ENCODE peak calls at places on chromosomes 6 and 20, in seven cellular contexts. K is kidney, Z is upper lobe of left lung, F is GM23338, S is cardiac muscle cell, M is spleen, L is tibial artery. B is an unnamed sample.

GRCh38 chr6:161242779-161243693 is 30.8 kb downstream of the AGPAT4 start:
- DNase-seq in K (no peak), Z (peak; percentile 80), F (peak; percentile 78), S (no peak), M (no peak), L (no peak), B (peak; percentile 57)

GRCh38 chr20:47521059-47521808 is 19.5 kb downstream of the NCOA3 start:
- DNase-seq in K (no peak), Z (peak; percentile 31), F (peak; percentile 60), S (no peak), M (no peak), L (no peak), B (no peak)

GRCh38 chr20:56429496-56429895 is 17.4 kb downstream of the CASS4 start:
- DNase-seq in K (no peak), Z (no peak), F (no peak), S (no peak), M (no peak), L (peak; percentile 15), B (no peak)

GRCh38 chr6:118551063-118551672 is 3.1 kb downstream of the PLN start:
- DNase-seq in K (no peak), Z (no peak), F (peak; percentile 67), S (peak; percentile 64), M (no peak), L (no peak), B (no peak)

GRCh38 chr6:3913077-3913957 is 64.1 kb downstream of the FAM50B start:
- DNase-seq in K (no peak), Z (no peak), F (no peak), S (no peak), M (no peak), L (peak; percentile 84), B (no peak)

GRCh38 chr20:33679758-33680485 is 5.7 kb upstream of the NECAB3 start:
- DNase-seq in K (peak; percentile 66), Z (no peak), F (no peak), S (no peak), M (peak; percentile 86), L (no peak), B (no peak)

GRCh38 chr6:126440923-126441322 is 101.0 kb downstream of the CENPW start:
- DNase-seq in K (no peak), Z (no peak), F (no peak), S (no peak), M (no peak), L (no peak), B (no peak)

GRCh38 chr20:15596220-15596875 is 976.9 kb downstream of the KIF16B start:
- DNase-seq in K (no peak), Z (no peak), F (no peak), S (no peak), M (no peak), L (no peak), B (no peak)

GRCh38 chr6:97947841-97948240 is 664.8 kb upstream of the MMS22L start:
- DNase-seq in K (peak; percentile 20), Z (no peak), F (no peak), S (peak; percentile 50), M (no peak), L (no peak), B (no peak)

GRCh38 chr6:7271205-7271534 is 41.8 kb downstream of the SSR1 start:
- DNase-seq in K (no peak), Z (no peak), F (no peak), S (no peak), M (no peak), L (peak; percentile 54), B (no peak)

GRCh38 chr6:14924126-14925024 is 321.5 kb upstream of the JARID2 start:
- DNase-seq in K (no peak), Z (no peak), F (peak; percentile 83), S (peak; percentile 69), M (no peak), L (no peak), B (peak; percentile 54)

GRCh38 chr6:4480788-4481725 is 295.1 kb upstream of the CDYL start:
- DNase-seq in K (no peak), Z (no peak), F (peak; percentile 39), S (peak; percentile 8), M (no peak), L (no peak), B (no peak)

GRCh38 chr6:11093065-11093590 is 506 bp upstream of the SMIM13 start:
- DNase-seq in K (no peak), Z (no peak), F (no peak), S (peak; percentile 36), M (no peak), L (no peak), B (no peak)

DNA sequence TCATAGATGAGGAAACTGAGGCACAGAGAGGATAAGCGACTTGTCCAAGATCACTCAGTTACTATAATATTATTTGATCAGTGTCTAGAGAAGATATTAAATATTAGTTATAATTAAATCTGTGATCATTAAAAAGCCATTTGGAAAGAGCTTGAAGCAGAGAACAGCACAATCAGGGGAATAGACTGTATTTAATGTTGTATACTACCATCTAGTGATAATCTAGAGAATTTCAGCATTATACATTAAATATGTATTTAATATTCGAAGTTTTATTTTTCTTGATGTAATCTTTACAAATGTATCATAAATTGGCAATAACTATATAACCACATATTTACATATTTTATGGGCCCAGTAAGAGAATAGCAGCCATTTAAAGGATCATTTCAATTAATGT is 20.2 kb upstream of the MTCL3 start:
- DNase-seq in K (no peak), Z (no peak), F (no peak), S (no peak), M (no peak), L (no peak), B (no peak)
- TF ChIP-seq CTCF in K (peak; percentile 22), Z (peak; percentile 16), F (no peak), S (peak; percentile 24), M (peak; percentile 48), L (peak; percentile 41), B (peak; percentile 56)

GRCh38 chr6:117157448-117157847 is 107.9 kb upstream of the VGLL2 start:
- DNase-seq in K (no peak), Z (no peak), F (no peak), S (no peak), M (no peak), L (no peak), B (no peak)
- TF ChIP-seq CTCF in K (no peak), Z (no peak), F (no peak), S (no peak), M (no peak), L (no peak), B (no peak)

DNA sequence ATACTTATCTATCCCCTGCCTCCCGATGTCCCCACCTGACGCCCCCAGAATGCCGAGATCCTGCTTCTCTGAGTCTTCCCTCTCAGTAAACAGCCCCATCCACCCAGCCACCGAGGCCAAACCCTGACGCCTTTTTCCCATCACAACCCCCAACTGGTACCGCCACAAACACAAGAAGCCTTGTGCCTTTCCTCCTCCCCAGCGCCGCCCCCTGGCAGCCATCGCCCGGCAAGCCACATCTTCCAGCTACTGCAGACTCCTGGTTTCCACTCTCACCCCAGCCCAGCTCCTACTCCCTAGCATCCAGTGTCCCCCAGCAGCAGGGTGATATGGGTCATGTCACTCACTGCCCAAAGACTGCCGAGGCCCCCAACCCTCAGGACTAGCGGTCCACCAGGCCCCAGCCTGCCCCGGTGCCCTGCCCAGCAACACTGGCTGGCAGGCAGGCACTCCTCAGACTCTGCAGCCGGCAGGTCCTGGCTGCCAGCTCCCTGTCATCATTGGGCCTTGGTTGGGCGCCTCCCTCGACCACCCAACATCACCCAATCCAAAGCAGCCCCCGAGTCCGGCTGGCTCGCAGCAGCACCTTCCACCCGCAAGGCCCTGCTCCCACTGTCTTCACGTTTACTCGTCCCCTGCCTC is 11.2 kb downstream of the TCFL5 start:
- DNase-seq in K (no peak), Z (no peak), F (peak; percentile 45), S (no peak), M (no peak), L (no peak), B (no peak)
- TF ChIP-seq CTCF in K (no peak), Z (no peak), F (peak; percentile 19), S (no peak), M (no peak), L (no peak), B (no peak)

DNA sequence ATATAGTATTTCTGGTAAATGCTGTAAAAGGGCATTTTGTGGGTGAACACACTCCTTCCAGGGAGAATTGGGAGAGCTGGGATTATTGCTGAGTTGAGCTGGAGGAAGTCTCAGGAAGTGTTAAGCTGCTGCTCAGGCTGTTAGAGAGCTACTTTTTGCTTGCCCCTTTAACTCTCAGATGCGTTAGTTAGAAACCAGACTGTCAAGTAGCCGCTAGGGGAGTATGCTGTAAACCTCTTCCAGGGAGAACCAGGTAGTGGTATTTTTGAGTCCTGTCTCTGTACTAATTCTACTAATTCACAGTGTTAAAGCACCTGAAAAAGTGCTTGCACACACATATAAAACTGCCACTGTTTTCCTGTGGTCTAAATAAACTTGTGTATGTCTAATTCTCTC is 6.6 kb upstream of the GFRAL start:
- DNase-seq in K (no peak), Z (no peak), F (peak; percentile 3), S (no peak), M (no peak), L (no peak), B (no peak)
- TF ChIP-seq CTCF in K (no peak), Z (no peak), F (no peak), S (no peak), M (no peak), L (no peak), B (no peak)

DNA sequence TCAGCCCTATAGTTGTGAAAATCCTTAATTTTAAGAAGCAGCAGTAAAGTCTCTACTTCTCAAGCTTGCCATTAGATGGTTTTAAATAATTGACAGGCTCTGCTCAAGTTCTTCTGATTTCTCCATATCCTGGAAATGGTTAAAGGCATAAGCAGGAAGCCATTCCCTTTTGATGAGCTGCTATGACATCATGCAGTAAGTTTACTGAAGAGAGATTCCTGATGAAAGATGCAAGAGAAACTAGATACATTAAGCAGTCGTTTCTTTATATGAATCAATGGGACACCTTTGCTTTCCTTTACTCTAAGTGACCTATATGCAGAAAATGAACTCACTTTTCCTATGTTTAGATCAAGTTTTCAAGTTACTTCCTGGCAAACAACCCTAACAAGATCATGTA is 9.7 kb downstream of the POPDC3 start:
- DNase-seq in K (no peak), Z (no peak), F (no peak), S (no peak), M (no peak), L (no peak), B (no peak)
- TF ChIP-seq CTCF in K (no peak), Z (no peak), F (no peak), S (no peak), M (no peak), L (no peak), B (no peak)

DNA sequence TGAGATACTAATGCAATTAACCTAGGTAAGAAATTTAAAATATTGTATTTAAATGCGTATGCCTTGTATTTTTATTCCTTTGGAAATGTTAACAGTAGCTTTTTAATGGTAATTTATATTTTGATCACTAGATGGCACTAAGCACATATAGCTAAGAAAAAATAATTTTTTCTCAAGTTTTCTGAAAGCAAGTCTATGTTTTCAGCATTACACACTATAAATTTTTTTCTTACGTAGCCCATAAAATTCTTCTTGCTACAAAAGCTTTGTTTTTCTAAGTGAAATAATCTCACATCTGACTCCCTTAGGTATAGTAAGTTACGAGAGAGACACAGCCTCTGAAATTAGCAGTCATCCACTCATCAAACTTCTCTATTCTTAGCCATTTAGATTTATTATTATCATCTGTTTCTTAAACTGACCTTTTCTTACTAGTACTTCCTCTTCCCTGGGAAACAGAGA is 35.7 kb downstream of the TSPYL4 start:
- DNase-seq in K (no peak), Z (no peak), F (no peak), S (no peak), M (no peak), L (no peak), B (no peak)
- TF ChIP-seq CTCF in K (peak; percentile 36), Z (peak; percentile 30), F (peak; percentile 65), S (peak; percentile 46), M (peak; percentile 41), L (peak; percentile 46), B (peak; percentile 44)

GRCh38 chr6:136967874-136968752 is 46.0 kb downstream of the SLC35D3 start:
- DNase-seq in K (no peak), Z (no peak), F (peak; percentile 90), S (peak; percentile 85), M (peak; percentile 82), L (no peak), B (peak; percentile 37)
- TF ChIP-seq CTCF in K (peak; percentile 27), Z (peak; percentile 39), F (peak; percentile 75), S (peak; percentile 65), M (peak; percentile 74), L (peak; percentile 41), B (peak; percentile 54)